ENCODE peak calls at places on chromosomes 6 and 20, in four cellular contexts. W is mesenteric fat pad, D is glutamatergic neuron, B is naive B cell. V is an unnamed sample.

GRCh38 chr20:18669241-18670019 is 81.6 kb downstream of the DTD1 start:
- DNase-seq in W (no peak), D (no peak), B (no peak), V (no peak)

GRCh38 chr20:19427480-19427879 is 215.0 kb downstream of the SLC24A3 start:
- DNase-seq in W (no peak), D (no peak), B (no peak), V (no peak)

GRCh38 chr6:37783025-37783825 is 36.3 kb upstream of the ZFAND3 start:
- DNase-seq in W (no peak), D (peak), B (no peak), V (no peak)

GRCh38 chr6:20905377-20905776 is 371.1 kb downstream of the CDKAL1 start:
- DNase-seq in W (no peak), D (no peak), B (no peak), V (no peak)

GRCh38 chr6:113909224-113909856 is 52.2 kb downstream of the MARCKS start:
- DNase-seq in W (no peak), D (no peak), B (peak), V (no peak)

GRCh38 chr6:24932832-24933231 is 2.9 kb downstream of the RIPOR2 start:
- DNase-seq in W (no peak), D (no peak), B (no peak), V (no peak)

GRCh38 chr6:100554228-100554627 is 89.5 kb upstream of the SIM1 start:
- DNase-seq in W (no peak), D (no peak), B (no peak), V (no peak)

GRCh38 chr6:47919875-47920274 is 138.0 kb downstream of the OPN5 start:
- DNase-seq in W (no peak), D (no peak), B (no peak), V (no peak)

GRCh38 chr6:56640374-56640773 is 2.3 kb downstream of the DST start:
- DNase-seq in W (no peak), D (no peak), B (no peak), V (no peak)

GRCh38 chr20:1876217-1876921 is 18.8 kb upstream of the SIRPA start:
- DNase-seq in W (no peak), D (no peak), B (no peak), V (no peak)

GRCh38 chr6:7900621-7901020 is 10.0 kb downstream of the TXNDC5 start:
- DNase-seq in W (no peak), D (no peak), B (peak), V (no peak)

GRCh38 chr20:37315293-37316110 is 26.0 kb downstream of the MANBAL start:
- DNase-seq in W (no peak), D (no peak), B (peak), V (no peak)